ENCODE peak calls at places on chromosome 3, in four cellular contexts. P is T-helper 9 cell, A is glutamatergic neuron, R is putamen. V is an unnamed sample.

GRCh38 chr3:128618398-128618726 is 32.3 kb downstream of the RPN1 start:
- DNase-seq in P (no peak), A (no peak), R (no peak), V (no peak)

GRCh38 chr3:161559177-161559998 is 62.8 kb downstream of the OTOL1 start:
- DNase-seq in P (no peak), A (no peak), R (peak), V (no peak)

GRCh38 chr3:114745322-114746240 is 401.5 kb downstream of the ZBTB20 start:
- DNase-seq in P (no peak), A (no peak), R (no peak), V (no peak)

GRCh38 chr3:49244589-49245205 is 32.3 kb downstream of the C3orf62 start:
- DNase-seq in P (no peak), A (no peak), R (no peak), V (no peak)

GRCh38 chr3:190534386-190534785 is 20.5 kb downstream of the IL1RAP start:
- DNase-seq in P (no peak), A (no peak), R (no peak), V (no peak)

GRCh38 chr3:59734061-59734460 is 684.2 kb upstream of the CFAP20DC start:
- DNase-seq in P (no peak), A (no peak), R (no peak), V (no peak)

GRCh38 chr3:11161666-11162065 is 7.4 kb downstream of the HRH1 start:
- DNase-seq in P (no peak), A (no peak), R (no peak), V (no peak)

GRCh38 chr3:148865039-148865438 is at the start of gene CPA3:
- DNase-seq in P (no peak), A (no peak), R (no peak), V (no peak)

V was measured in effector memory CD4-positive, alpha-beta T cell.